ENCODE peak calls at places on chromosomes 12 and 14, in five cellular contexts. X, T, J, U and S are unnamed samples.

GRCh38 chr14:81275995-81276698 is 55.4 kb upstream of the GTF2A1 start:
- DNase-seq in X (no peak), T (no peak), J (no peak), U (no peak), S (no peak)

GRCh38 chr12:75623631-75624118 is 112.3 kb upstream of the KRR1 start:
- DNase-seq in X (no peak), T (no peak), J (peak; percentile 87), U (no peak), S (peak; percentile 15)

GRCh38 chr14:66092748-66093147 is 393.4 kb upstream of the CCDC196 start:
- DNase-seq in X (no peak), T (no peak), J (no peak), U (no peak), S (no peak)

GRCh38 chr12:115438314-115438713 is 754.3 kb upstream of the TBX3 start:
- DNase-seq in X (no peak), T (no peak), J (no peak), U (no peak), S (no peak)

GRCh38 chr14:33762462-33762861 is 188.4 kb downstream of the EGLN3 start:
- DNase-seq in X (no peak), T (no peak), J (no peak), U (no peak), S (no peak)

GRCh38 chr14:68911594-68912227 is 67.4 kb downstream of the ACTN1 start:
- DNase-seq in X (no peak), T (peak; percentile 88), J (peak; percentile 74), U (peak; percentile 59), S (peak; percentile 92)

GRCh38 chr12:86389949-86390348 is 133.8 kb upstream of the MGAT4C start:
- DNase-seq in X (no peak), T (no peak), J (no peak), U (no peak), S (no peak)

GRCh38 chr14:24377660-24378059 is 9.7 kb downstream of the NFATC4 start:
- DNase-seq in X (no peak), T (peak; percentile 73), J (no peak), U (no peak), S (no peak)

GRCh38 chr12:79596719-79597350 is 93.9 kb downstream of the PAWR start:
- DNase-seq in X (no peak), T (no peak), J (no peak), U (no peak), S (no peak)

GRCh38 chr14:94897092-94897491 is 127.2 kb upstream of the GSC start:
- DNase-seq in X (no peak), T (no peak), J (no peak), U (no peak), S (no peak)

GRCh38 chr14:104602933-104603325 is 1.6 kb downstream of the TMEM179 start:
- DNase-seq in X (no peak), T (no peak), J (no peak), U (no peak), S (peak; percentile 28)

GRCh38 chr14:67680121-67680602 is 5.7 kb upstream of the VTI1B start:
- DNase-seq in X (peak; percentile 90), T (peak; percentile 27), J (no peak), U (no peak), S (no peak)

GRCh38 chr12:25962932-25963525 is 4.5 kb downstream of the RASSF8 start:
- DNase-seq in X (no peak), T (no peak), J (no peak), U (no peak), S (no peak)

GRCh38 chr14:93892923-93893549 is 34.1 kb upstream of the FAM181A start:
- DNase-seq in X (no peak), T (peak; percentile 60), J (peak; percentile 44), U (peak; percentile 46), S (peak; percentile 78)

GRCh38 chr12:70724444-70724843 is 87.2 kb upstream of the PTPRB start:
- DNase-seq in X (no peak), T (no peak), J (no peak), U (no peak), S (no peak)

GRCh38 chr14:26917086-26917485 is 319.3 kb upstream of the NOVA1 start:
- DNase-seq in X (no peak), T (peak; percentile 3), J (peak; percentile 28), U (no peak), S (peak; percentile 1)

GRCh38 chr12:39351153-39351552 is 91.8 kb downstream of the KIF21A start:
- DNase-seq in X (no peak), T (no peak), J (no peak), U (no peak), S (peak; percentile 33)

GRCh38 chr14:39229222-39229543 is 4.5 kb upstream of the MIA2 start:
- DNase-seq in X (no peak), T (no peak), J (no peak), U (no peak), S (no peak)

GRCh38 chr14:57390806-57391562 is 598 bp downstream of the NAA30 start:
- DNase-seq in X (no peak), T (no peak), J (no peak), U (no peak), S (peak; percentile 78)

GRCh38 chr12:3587402-3588013 is 96.5 kb downstream of the PRMT8 start:
- DNase-seq in X (no peak), T (no peak), J (no peak), U (no peak), S (no peak)

GRCh38 chr14:50213795-50214194 is 17.6 kb downstream of the SOS2 start:
- DNase-seq in X (no peak), T (no peak), J (no peak), U (no peak), S (no peak)

GRCh38 chr12:79635676-79636075 is 55.1 kb downstream of the PAWR start:
- DNase-seq in X (no peak), T (no peak), J (no peak), U (no peak), S (no peak)

DNA sequence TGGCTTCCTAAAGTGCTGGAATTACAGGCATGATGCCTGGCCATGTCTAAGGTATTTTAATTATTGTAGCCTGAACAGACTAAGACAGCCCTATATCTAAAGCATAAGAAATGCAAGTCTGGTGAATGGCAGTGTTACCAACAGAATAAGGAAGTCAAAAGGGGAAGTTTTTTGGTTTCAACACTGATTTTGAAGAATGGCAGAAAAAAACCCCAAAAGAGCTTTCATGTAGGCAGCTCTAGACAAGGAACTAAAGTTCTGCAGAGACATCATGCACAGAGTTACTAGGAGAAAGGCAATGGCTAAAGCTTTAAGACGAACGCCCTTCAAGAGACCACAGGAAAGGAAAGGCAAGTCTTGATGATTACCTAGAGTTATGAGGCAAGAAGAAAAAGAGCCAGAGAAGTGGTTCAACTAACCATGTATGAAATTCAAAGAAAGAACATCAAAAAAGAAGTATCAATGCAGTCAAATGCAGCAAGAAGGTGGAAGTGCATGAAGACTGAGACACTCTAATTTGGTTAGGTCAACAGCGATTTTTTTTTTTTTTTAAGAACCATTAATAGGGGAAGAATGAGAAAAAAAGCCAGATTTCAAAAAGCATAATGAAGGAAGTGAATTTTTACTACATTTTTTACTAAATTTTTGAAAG is 50.8 kb downstream of the RPS6KA5 start:
- DNase-seq in X (peak; percentile 85), T (no peak), J (no peak), U (no peak), S (no peak)
- TF ChIP-seq YY1 in X (no peak), T (no peak), J (no peak), U (no peak), S (no peak)

DNA sequence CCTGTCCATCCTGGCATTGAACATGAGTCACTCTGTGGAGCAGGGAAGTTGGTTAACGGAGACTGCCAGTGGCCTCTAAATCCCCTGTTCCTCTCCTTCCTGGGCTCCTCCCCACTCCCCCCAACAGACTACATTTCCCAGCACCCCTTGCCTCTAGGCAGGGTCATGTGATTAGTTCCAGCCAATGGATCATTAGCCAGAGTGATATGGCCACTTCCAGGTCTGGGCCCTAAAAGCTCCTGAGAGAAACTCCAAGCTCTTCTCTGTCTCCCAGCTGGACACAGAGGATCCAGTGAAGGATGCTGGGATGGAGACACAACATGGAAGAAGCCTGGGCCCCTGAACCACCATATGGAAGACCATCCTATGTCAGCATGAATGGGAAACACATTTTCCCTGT is 54.4 kb upstream of the RFLNA start:
- DNase-seq in X (no peak), T (peak; percentile 85), J (no peak), U (no peak), S (peak; percentile 57)
- TF ChIP-seq SIN3A in X (no peak), T (no peak), J (no peak), U (no peak), S (no peak)

GRCh38 chr12:51214895-51215294 is 3.0 kb downstream of the POU6F1 start:
- DNase-seq in X (no peak), T (no peak), J (no peak), U (no peak), S (no peak)
- TF ChIP-seq USF2 in X (no peak), T (no peak), J (no peak), U (no peak), S (no peak)

DNA sequence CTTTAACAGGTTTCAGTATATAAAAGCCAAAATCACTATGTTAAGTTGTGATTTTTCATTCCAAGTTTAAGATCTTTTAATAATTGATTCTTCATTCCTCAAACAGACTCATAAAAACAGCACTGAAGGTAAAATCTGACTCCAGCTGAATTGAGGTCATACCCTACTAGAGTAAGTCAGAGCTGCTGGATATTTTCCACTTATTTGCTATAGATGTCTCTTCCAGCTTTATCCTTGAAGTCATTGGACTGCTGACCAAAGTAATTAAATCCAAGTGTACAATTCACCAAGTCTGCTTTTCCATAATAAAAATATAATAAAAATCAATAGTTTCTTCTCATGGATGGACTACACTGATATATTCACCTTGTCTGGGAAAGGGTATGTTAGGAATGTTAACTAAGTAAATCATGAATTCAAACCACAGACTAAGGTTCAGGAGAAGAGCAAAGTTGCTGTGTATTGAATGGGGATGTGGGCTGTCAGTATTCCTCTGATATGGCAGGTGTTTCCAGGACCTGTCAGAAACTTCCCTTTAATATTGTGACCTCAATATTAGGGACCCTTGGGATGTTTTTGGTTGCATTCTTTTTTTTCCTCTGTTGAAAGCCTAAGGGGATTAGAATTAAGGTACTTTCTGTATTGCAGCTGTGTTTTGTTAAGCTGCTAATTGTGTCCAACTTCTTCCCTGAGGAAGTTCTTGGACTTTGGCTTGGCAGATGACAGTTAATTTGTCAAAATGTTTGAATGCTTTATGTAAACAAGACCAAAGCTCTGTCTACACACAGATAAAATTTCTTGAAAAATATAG is 283.9 kb downstream of the ATP23 start:
- DNase-seq in X (no peak), T (no peak), J (peak; percentile 62), U (no peak), S (no peak)
- TF ChIP-seq YY1 in X (no peak), T (no peak), J (no peak), U (no peak), S (no peak)

GRCh38 chr12:107803092-107803491 is 28.6 kb downstream of the ASCL4 start:
- DNase-seq in X (no peak), T (no peak), J (no peak), U (no peak), S (no peak)

GRCh38 chr12:107805488-107806180 is 31.1 kb downstream of the ASCL4 start:
- DNase-seq in X (no peak), T (no peak), J (no peak), U (no peak), S (no peak)

GRCh38 chr12:107801150-107801549 is 26.6 kb downstream of the ASCL4 start:
- DNase-seq in X (no peak), T (no peak), J (no peak), U (no peak), S (no peak)
- TF ChIP-seq SIN3A in X (no peak), T (no peak), J (no peak), U (no peak), S (no peak)

GRCh38 chr12:93108958-93109357 is 179.9 kb upstream of the EEA1 start:
- DNase-seq in X (no peak), T (no peak), J (no peak), U (no peak), S (no peak)
- TF ChIP-seq USF2 in X (no peak), T (no peak), J (no peak), U (no peak), S (no peak)